ENCODE peak calls at places on chromosomes 7 and 10, in seven cellular contexts. J is HCT116; D is NCI-H1092; Z is glutamatergic neuron; W is naive thymus-derived CD4-positive, alpha-beta T cell; P is T-helper 9 cell; I is left ventricle myocardium inferior. G is an unnamed sample.

GRCh38 chr7:106959753-106960152 is 84.8 kb upstream of the PRKAR2B start:
- DNase-seq in Z (peak), J (no peak), D (no peak), W (no peak), P (no peak), I (no peak), G (no peak)

GRCh38 chr7:151537818-151538561 is 18.3 kb upstream of the RHEB start:
- DNase-seq in D (no peak), W (no peak), J (no peak), P (no peak), I (no peak), Z (no peak), G (no peak)

GRCh38 chr7:1978656-1979590 is 253.8 kb downstream of the MAD1L1 start:
- DNase-seq in W (no peak), I (no peak), P (no peak), Z (peak), J (no peak), D (no peak), G (no peak)

GRCh38 chr10:49524496-49524895 is 14.4 kb downstream of the ERCC6 start:
- DNase-seq in Z (no peak), I (no peak), W (no peak), P (no peak), D (no peak), J (no peak), G (no peak)

GRCh38 chr7:116863168-116863670 is 832 bp downstream of the CAPZA2 start:
- DNase-seq in Z (peak), I (peak), P (no peak), J (no peak), W (no peak), D (peak), G (no peak)

GRCh38 chr7:91899563-91899962 is 19.1 kb upstream of the MTERF1 start:
- DNase-seq in Z (no peak), J (no peak), D (no peak), P (no peak), I (no peak), W (no peak), G (no peak)

GRCh38 chr7:111090834-111091233 is at the start of gene LRRN3:
- DNase-seq in I (peak), D (peak), P (no peak), J (no peak), Z (peak), W (peak), G (peak)

GRCh38 chr10:97327348-97328294 is 6.9 kb downstream of the FRAT2 start:
- DNase-seq in W (no peak), J (no peak), D (no peak), P (no peak), Z (no peak), I (no peak), G (no peak)

GRCh38 chr7:105473163-105473562 is 48.9 kb downstream of the PUS7 start:
- DNase-seq in Z (no peak), I (no peak), W (no peak), P (no peak), D (no peak), J (no peak), G (no peak)

GRCh38 chr7:118839544-118839943 is 615.0 kb downstream of the ANKRD7 start:
- DNase-seq in I (no peak), D (no peak), W (no peak), Z (no peak), J (no peak), P (no peak), G (no peak)

GRCh38 chr10:23525406-23525805 is 86.5 kb downstream of the OTUD1 start:
- DNase-seq in J (no peak), W (no peak), Z (no peak), D (no peak), P (no peak), I (no peak), G (no peak)

GRCh38 chr10:131934769-131935168 is 34.0 kb downstream of the PPP2R2D start:
- DNase-seq in W (no peak), I (no peak), J (no peak), P (no peak), Z (no peak), D (no peak), G (no peak)

GRCh38 chr10:99579971-99580370 is 40.3 kb downstream of the SLC25A28 start:
- DNase-seq in P (no peak), W (no peak), I (no peak), Z (no peak), J (no peak), D (no peak), G (no peak)

GRCh38 chr10:61669161-61669755 is 6.5 kb downstream of the CABCOCO1 start:
- DNase-seq in W (no peak), D (no peak), I (no peak), J (no peak), Z (no peak), P (no peak), G (no peak)

GRCh38 chr10:122208616-122209430 is 62.3 kb upstream of the BTBD16 start:
- DNase-seq in Z (no peak), D (no peak), P (no peak), I (no peak), W (no peak), J (no peak), G (no peak)

GRCh38 chr10:128846927-128847326 is 620.1 kb upstream of the MGMT start:
- DNase-seq in D (no peak), W (no peak), I (no peak), P (no peak), Z (no peak), J (no peak), G (no peak)

GRCh38 chr7:20331912-20332317 is 1.2 kb downstream of the ITGB8 start:
- DNase-seq in W (no peak), P (no peak), I (no peak), D (no peak), J (no peak), Z (peak), G (no peak)

GRCh38 chr7:1961776-1962276 is 270.9 kb downstream of the MAD1L1 start:
- DNase-seq in Z (no peak), J (peak), P (peak), I (no peak), D (no peak), W (peak), G (peak)

GRCh38 chr7:37198906-37199485 is 249.7 kb downstream of the ELMO1 start:
- DNase-seq in J (peak), I (peak), P (peak), W (peak), D (peak), Z (peak), G (peak)

GRCh38 chr7:36279251-36279925 is 110.3 kb upstream of the ANLN start:
- DNase-seq in W (no peak), J (no peak), P (no peak), I (no peak), D (no peak), Z (no peak), G (no peak)

GRCh38 chr7:32070406-32071360 is at the start of gene PDE1C:
- DNase-seq in J (no peak), D (peak), I (peak), W (no peak), Z (peak), P (no peak), G (no peak)

GRCh38 chr10:102850025-102850518 is 4.0 kb upstream of the BORCS7 start:
- DNase-seq in D (no peak), W (no peak), I (no peak), Z (no peak), P (no peak), J (no peak), G (no peak)

GRCh38 chr10:78830062-78830974 is 238.4 kb upstream of the ZMIZ1 start:
- DNase-seq in P (no peak), W (no peak), J (no peak), Z (no peak), I (no peak), D (no peak), G (no peak)

GRCh38 chr7:45182856-45183710 is 25.5 kb downstream of the RAMP3 start:
- DNase-seq in D (no peak), Z (no peak), W (no peak), I (no peak), J (no peak), P (no peak), G (no peak)

GRCh38 chr7:42083284-42083683 is 153.7 kb downstream of the GLI3 start:
- DNase-seq in J (no peak), W (no peak), D (no peak), I (no peak), Z (no peak), P (no peak), G (no peak)

GRCh38 chr10:76136876-76137420 is 705.5 kb downstream of the LRMDA start:
- DNase-seq in W (no peak), J (no peak), D (no peak), P (no peak), Z (no peak), I (no peak), G (no peak)

GRCh38 chr10:11713963-11714362 is 28.2 kb upstream of the ECHDC3 start:
- DNase-seq in D (no peak), J (no peak), P (no peak), I (no peak), Z (no peak), W (no peak), G (no peak)

GRCh38 chr7:109256762-109257560 is 687.3 kb downstream of the DNAJB9 start:
- DNase-seq in W (no peak), J (no peak), I (no peak), D (no peak), Z (no peak), P (no peak), G (no peak)

G was measured in naive thymus-derived CD8-positive, alpha-beta T cell.